ENCODE peak calls at places on chromosome 12, in eight cellular contexts. B is AG08396; G is NCI-H1092 treated with DMSO at 0.1 percent for 48 hours; J is stromal cell of bone marrow; I is A172; L is left ventricle myocardium inferior; K is activated T-cell treated with anti-CD3 and anti-CD28 coated beads, Interleukin-2, amount 50 U/mL, for 48 hours; S is GM13977. P is an unnamed sample.

GRCh38 chr12:24945039-24945438 is 3.9 kb downstream of the BCAT1 start:
- DNase-seq in B (no peak), G (no peak), J (no peak), I (no peak), L (no peak), K (no peak), S (no peak), P (no peak)

GRCh38 chr12:57242329-57242690 is 8.7 kb downstream of the STAC3 start:
- DNase-seq in B (no peak), G (peak; percentile 69), J (no peak), I (no peak), L (peak; percentile 60), K (no peak), S (no peak), P (peak; percentile 37)

GRCh38 chr12:91777268-91777997 is 368.2 kb downstream of the BTG1 start:
- DNase-seq in B (no peak), G (no peak), J (no peak), I (peak; percentile 63), L (no peak), K (no peak), S (no peak), P (no peak)

GRCh38 chr12:22334696-22335290 is at the start of gene ST8SIA1:
- DNase-seq in B (peak; percentile 55), G (no peak), J (no peak), I (peak; percentile 13), L (peak; percentile 49), K (peak; percentile 66), S (peak; percentile 56), P (no peak)

GRCh38 chr12:27226319-27226984 is 17.6 kb upstream of the STK38L start:
- DNase-seq in B (no peak), G (no peak), J (no peak), I (no peak), L (no peak), K (no peak), S (no peak), P (no peak)

GRCh38 chr12:93725531-93725930 is 48.4 kb downstream of the CRADD start:
- DNase-seq in B (no peak), G (no peak), J (no peak), I (no peak), L (no peak), K (no peak), S (no peak), P (no peak)

GRCh38 chr12:48882325-48882687 is 16.6 kb upstream of the RND1 start:
- DNase-seq in B (peak; percentile 37), G (no peak), J (no peak), I (no peak), L (no peak), K (no peak), S (no peak), P (no peak)

GRCh38 chr12:7068994-7069346 is 8.5 kb downstream of the C1S start:
- DNase-seq in B (no peak), G (no peak), J (no peak), I (no peak), L (no peak), K (no peak), S (no peak), P (no peak)

GRCh38 chr12:77521458-77522115 is 309.1 kb upstream of the NAV3 start:
- DNase-seq in B (no peak), G (no peak), J (peak; percentile 31), I (no peak), L (no peak), K (no peak), S (no peak), P (no peak)

GRCh38 chr12:843609-844008 is 91.2 kb downstream of the WNK1 start:
- DNase-seq in B (no peak), G (no peak), J (no peak), I (no peak), L (no peak), K (no peak), S (no peak), P (no peak)

GRCh38 chr12:21651821-21652220 is 5.8 kb downstream of the LDHB start:
- DNase-seq in B (no peak), G (no peak), J (no peak), I (no peak), L (no peak), K (no peak), S (no peak), P (no peak)

GRCh38 chr12:96752211-96752610 is 154.8 kb upstream of the NEDD1 start:
- DNase-seq in B (no peak), G (no peak), J (no peak), I (no peak), L (no peak), K (no peak), S (no peak), P (no peak)

GRCh38 chr12:87363497-87364084 is 665.6 kb downstream of the C12orf50 start:
- DNase-seq in B (no peak), G (no peak), J (no peak), I (no peak), L (no peak), K (no peak), S (no peak), P (no peak)

P was measured in NCI-H748 treated with DMSO at 0.1 percent for 48 hours.